ENCODE peak calls at places on chromosome 3, in eight cellular contexts. D, J, U, Q, Z, I, L and A are unnamed samples. For H3K4me1, the result is how much of the 10 kb centered on the place peaks cover.

GRCh38 chr3:81339040-81339845 is 422.2 kb downstream of the GBE1 start:
- DNase-seq in D (peak), J (no peak), U (peak), Q (no peak), Z (peak), I (no peak), L (no peak), A (no peak)

GRCh38 chr3:119175869-119176756 is 2.7 kb downstream of the UPK1B start:
- DNase-seq in D (no peak), J (no peak), U (no peak), Q (no peak), Z (peak), I (no peak), L (no peak), A (peak)

GRCh38 chr3:158775001-158775400 is 26.9 kb upstream of the MFSD1 start:
- DNase-seq in D (no peak), J (no peak), U (no peak), Q (no peak), Z (no peak), I (no peak), L (no peak), A (no peak)

GRCh38 chr3:54999159-54999558 is 71.3 kb upstream of the LRTM1 start:
- DNase-seq in D (peak), J (no peak), U (peak), Q (no peak), Z (no peak), I (no peak), L (no peak), A (no peak)

GRCh38 chr3:14119166-14119510 is 5.5 kb downstream of the CHCHD4 start:
- DNase-seq in D (no peak), J (no peak), U (no peak), Q (no peak), Z (no peak), I (no peak), L (no peak), A (no peak)

GRCh38 chr3:100525753-100526612 is 33.6 kb downstream of the TMEM45A start:
- DNase-seq in D (no peak), J (peak), U (no peak), Q (no peak), Z (no peak), I (peak), L (no peak), A (no peak)

GRCh38 chr3:190345027-190345821 is 23.0 kb upstream of the CLDN1 start:
- DNase-seq in D (no peak), J (no peak), U (peak), Q (no peak), Z (peak), I (no peak), L (peak), A (no peak)

GRCh38 chr3:160163259-160163878 is 61.9 kb upstream of the C3orf80 start:
- DNase-seq in D (peak), J (peak), U (no peak), Q (no peak), Z (peak), I (no peak), L (no peak), A (no peak)

GRCh38 chr3:40516201-40516600 is 8.6 kb upstream of the ZNF621 start:
- DNase-seq in D (no peak), J (no peak), U (no peak), Q (no peak), Z (no peak), I (no peak), L (no peak), A (no peak)

GRCh38 chr3:127964816-127965215 is 49.8 kb downstream of the KBTBD12 start:
- DNase-seq in D (no peak), J (no peak), U (no peak), Q (no peak), Z (no peak), I (no peak), L (no peak), A (no peak)

GRCh38 chr3:129650256-129650872 is 43.9 kb upstream of the PLXND1 start:
- DNase-seq in D (peak), J (peak), U (peak), Q (peak), Z (peak), I (peak), L (peak), A (peak)
- H3K4me1 ChIP-seq in D (under half), J (under half), U (under half), Q (under half), Z (under half), I (under half), L (under half), A (under half)

GRCh38 chr3:140363801-140364200 is 314.1 kb upstream of the TRIM42 start:
- DNase-seq in D (peak), J (no peak), U (no peak), Q (no peak), Z (no peak), I (no peak), L (no peak), A (peak)
- TF ChIP-seq POLR2AphosphoS5 in D (no peak), J (no peak), U (no peak), Q (no peak), Z (no peak), I (no peak), L (no peak), A (no peak)

GRCh38 chr3:125057186-125057850 is 1.5 kb upstream of the HEG1 start:
- DNase-seq in D (no peak), J (no peak), U (no peak), Q (no peak), Z (no peak), I (peak), L (no peak), A (no peak)
- H3K4me1 ChIP-seq in D (under half), J (under half), U (under half), Q (half or more), Z (half or more), I (under half), L (under half), A (under half)

DNA sequence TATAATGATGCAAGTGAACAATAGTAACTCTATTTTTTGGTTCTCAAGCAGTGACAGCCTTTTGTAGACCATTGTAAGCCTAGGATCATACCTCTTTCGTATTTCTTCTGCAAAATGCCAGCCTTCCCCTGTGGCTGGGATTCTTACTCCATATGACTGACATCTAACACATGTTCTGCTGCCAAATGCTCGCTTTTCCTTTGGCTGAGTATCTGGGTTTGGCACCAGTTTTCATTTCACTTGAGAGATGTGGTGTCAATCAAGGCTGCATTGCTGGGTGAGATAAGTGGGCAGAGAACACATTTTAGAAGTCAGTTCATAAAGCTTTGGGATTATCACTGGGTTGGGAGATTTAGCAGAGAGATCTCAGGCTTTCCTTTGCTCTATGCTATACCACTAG is 514.7 kb upstream of the SGO1 start:
- DNase-seq in D (no peak), J (no peak), U (no peak), Q (no peak), Z (no peak), I (no peak), L (no peak), A (no peak)
- TF ChIP-seq POLR2AphosphoS5 in D (no peak), J (no peak), U (no peak), Q (no peak), Z (no peak), I (no peak), L (no peak), A (no peak)

DNA sequence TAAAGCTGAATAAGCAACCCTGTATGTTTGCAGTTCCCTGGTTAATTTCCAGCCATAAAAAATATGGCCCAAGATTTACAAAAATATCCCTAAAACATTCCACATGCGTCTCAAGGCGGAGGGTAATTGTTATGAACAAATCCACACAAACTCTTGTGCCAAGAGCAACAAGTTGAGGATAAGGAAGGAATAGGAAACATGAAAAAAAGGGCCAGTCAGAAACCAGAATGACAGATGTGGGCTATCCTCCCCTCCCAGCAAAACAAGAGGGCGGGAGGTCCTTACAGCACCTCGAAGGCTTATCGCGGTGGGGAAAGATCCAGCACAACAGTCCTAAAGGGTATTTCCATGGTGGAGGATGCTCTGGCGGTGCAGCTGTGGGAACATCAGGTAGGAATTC is 155.6 kb upstream of the HES1 start:
- DNase-seq in D (no peak), J (no peak), U (no peak), Q (no peak), Z (no peak), I (no peak), L (no peak), A (no peak)
- H3K4me1 ChIP-seq in D (under half), J (under half), U (under half), Q (under half), Z (under half), I (under half), L (under half), A (under half)

GRCh38 chr3:172856766-172857742 is 106.5 kb downstream of the ECT2 start:
- DNase-seq in D (peak), J (peak), U (no peak), Q (peak), Z (no peak), I (no peak), L (no peak), A (peak)
- TF ChIP-seq POLR2AphosphoS5 in D (no peak), J (no peak), U (no peak), Q (peak), Z (no peak), I (no peak), L (peak), A (peak)

DNA sequence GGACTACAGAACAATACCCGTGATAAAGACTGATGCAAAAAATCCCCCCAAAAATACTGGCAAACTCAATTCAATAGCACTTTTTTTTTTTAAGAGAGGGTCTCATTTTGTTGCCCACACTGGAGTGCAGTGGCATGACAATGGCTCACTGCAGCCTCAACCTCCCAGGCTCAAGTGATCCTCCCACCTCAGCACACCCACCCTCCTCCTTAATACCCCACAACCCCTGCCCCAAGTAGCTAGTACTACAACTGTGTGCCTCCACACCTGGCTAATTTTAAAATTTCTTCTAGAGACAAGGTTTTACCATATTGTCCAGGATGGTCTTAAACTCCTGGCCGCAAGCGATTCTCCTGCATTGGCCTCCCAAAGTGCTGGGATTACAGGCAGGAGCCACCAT is 11.4 kb downstream of the TOP2B start:
- DNase-seq in D (no peak), J (no peak), U (peak), Q (no peak), Z (no peak), I (no peak), L (no peak), A (no peak)
- H3K4me1 ChIP-seq in D (under half), J (under half), U (under half), Q (under half), Z (under half), I (under half), L (under half), A (under half)

GRCh38 chr3:46934067-46934466 is 42.5 kb downstream of the CCDC12 start:
- DNase-seq in D (no peak), J (no peak), U (no peak), Q (no peak), Z (no peak), I (peak), L (no peak), A (no peak)

GRCh38 chr3:46935989-46936620 is 40.4 kb downstream of the CCDC12 start:
- DNase-seq in D (no peak), J (no peak), U (no peak), Q (no peak), Z (no peak), I (peak), L (no peak), A (no peak)

GRCh38 chr3:46935168-46935858 is 41.2 kb downstream of the CCDC12 start:
- DNase-seq in D (peak), J (peak), U (peak), Q (peak), Z (peak), I (peak), L (peak), A (peak)

GRCh38 chr3:46933261-46933660 is 43.3 kb downstream of the CCDC12 start:
- DNase-seq in D (no peak), J (no peak), U (no peak), Q (no peak), Z (no peak), I (peak), L (no peak), A (no peak)

DNA sequence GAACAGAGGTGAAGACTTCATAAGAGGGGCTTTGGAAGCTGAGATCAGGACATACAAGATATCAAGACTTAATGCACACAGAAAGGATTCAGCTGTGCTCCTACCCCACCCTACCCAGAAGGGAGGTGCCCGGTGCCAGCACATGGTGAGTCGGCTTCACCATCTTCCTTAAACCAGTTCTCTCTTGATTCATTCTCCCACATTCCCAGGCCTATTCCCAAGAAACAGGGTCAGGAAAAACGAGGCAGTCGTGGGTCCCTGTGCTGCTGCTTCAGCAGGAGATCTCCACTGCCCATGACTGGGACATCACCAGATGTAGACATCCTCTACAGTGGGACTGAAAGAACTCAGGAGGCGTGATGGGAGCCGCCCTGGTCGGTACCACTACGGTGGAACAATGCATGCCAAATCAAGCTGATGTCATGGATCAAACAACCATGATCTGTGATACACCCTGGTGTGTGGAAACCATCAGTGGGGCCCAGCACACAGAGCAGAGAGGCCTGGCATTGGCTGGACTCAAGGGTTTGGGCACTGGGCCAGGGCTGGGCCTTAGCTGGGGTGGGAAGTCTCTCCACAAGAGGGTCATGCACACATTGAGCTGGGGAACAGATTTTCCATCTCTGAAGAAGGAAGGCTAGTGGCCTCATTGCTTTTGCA is 41.9 kb downstream of the CCDC12 start:
- DNase-seq in D (no peak), J (no peak), U (no peak), Q (no peak), Z (peak), I (peak), L (no peak), A (no peak)
- TF ChIP-seq POLR2AphosphoS5 in D (no peak), J (no peak), U (no peak), Q (no peak), Z (no peak), I (no peak), L (no peak), A (no peak)